ENCODE peak calls at places on chromosomes 6 and 20, in six cellular contexts. B, N, A, F, U and G are unnamed samples.
A peak's percentile ranks its signal among the peaks of the same experiment; 100 is the strongest.

GRCh38 chr20:38301283-38301682 is 2.7 kb upstream of the BPI start:
- DNase-seq in B (no peak), N (no peak), A (no peak), F (no peak), U (no peak), G (no peak)

GRCh38 chr6:113442040-113442439 is 415.1 kb upstream of the MARCKS start:
- DNase-seq in B (no peak), N (no peak), A (peak; percentile 64), F (no peak), U (no peak), G (no peak)

GRCh38 chr6:166307082-166307980 is 861 bp downstream of the PRR18 start:
- DNase-seq in B (no peak), N (peak; percentile 19), A (no peak), F (peak; percentile 50), U (no peak), G (no peak)

GRCh38 chr6:6820688-6821238 is 232.2 kb downstream of the LY86 start:
- DNase-seq in B (no peak), N (no peak), A (peak; percentile 86), F (no peak), U (peak; percentile 74), G (no peak)

GRCh38 chr20:17669306-17669931 is 12.6 kb downstream of the RRBP1 start:
- DNase-seq in B (no peak), N (no peak), A (no peak), F (no peak), U (no peak), G (no peak)

GRCh38 chr6:126337323-126337722 is 2.6 kb upstream of the CENPW start:
- DNase-seq in B (peak; percentile 10), N (no peak), A (no peak), F (peak; percentile 14), U (no peak), G (no peak)

GRCh38 chr20:48458003-48458377 is 369.8 kb downstream of the PREX1 start:
- DNase-seq in B (no peak), N (no peak), A (no peak), F (no peak), U (no peak), G (no peak)

GRCh38 chr6:83371428-83371827 is 59.4 kb downstream of the ME1 start:
- DNase-seq in B (peak; percentile 36), N (no peak), A (no peak), F (no peak), U (no peak), G (peak; percentile 26)

GRCh38 chr6:157552171-157552747 is 171.3 kb downstream of the ZDHHC14 start:
- DNase-seq in B (no peak), N (no peak), A (peak; percentile 95), F (no peak), U (no peak), G (no peak)

GRCh38 chr6:47242483-47243386 is 67.0 kb downstream of the TNFRSF21 start:
- DNase-seq in B (peak; percentile 69), N (peak; percentile 67), A (peak; percentile 35), F (peak; percentile 18), U (peak; percentile 73), G (peak; percentile 72)

GRCh38 chr6:138337076-138337475 is 40.6 kb upstream of the SMIM28 start:
- DNase-seq in B (no peak), N (no peak), A (no peak), F (no peak), U (no peak), G (no peak)

GRCh38 chr6:110390404-110390803 is 25.0 kb downstream of the DDO start:
- DNase-seq in B (no peak), N (no peak), A (no peak), F (no peak), U (no peak), G (no peak)

GRCh38 chr6:138278326-138278725 is 60.0 kb upstream of the PBOV1 start:
- DNase-seq in B (no peak), N (no peak), A (peak; percentile 3), F (peak; percentile 56), U (peak; percentile 6), G (no peak)

GRCh38 chr6:120869397-120869796 is 464.9 kb downstream of the TBC1D32 start:
- DNase-seq in B (no peak), N (no peak), A (no peak), F (no peak), U (no peak), G (no peak)

GRCh38 chr6:28953039-28953872 is 29.5 kb upstream of the TRIM27 start:
- DNase-seq in B (peak; percentile 27), N (peak; percentile 66), A (peak; percentile 53), F (peak; percentile 64), U (peak; percentile 68), G (no peak)

GRCh38 chr6:14951704-14952103 is 294.2 kb upstream of the JARID2 start:
- DNase-seq in B (no peak), N (no peak), A (no peak), F (no peak), U (no peak), G (no peak)

GRCh38 chr6:20056350-20056992 is 155.8 kb downstream of the MBOAT1 start:
- DNase-seq in B (peak; percentile 20), N (peak; percentile 3), A (peak; percentile 58), F (no peak), U (peak; percentile 77), G (no peak)